ENCODE peak calls at places on chromosomes 5 and 9, in ten cellular contexts. One of them, this sample, is unnamed.

GRCh38 chr9:113772121-113772885 is 103.8 kb upstream of the ZNF618 start:
- DNase-seq in AG10803: peak
- DNase-seq in choroid plexus epithelial cell: peak
- DNase-seq in GM23338: no peak
- DNase-seq in A549: no peak
- DNase-seq in thyroid gland: no peak
- DNase-seq in kidney epithelial cell: no peak
- DNase-seq in suprapubic skin: no peak
- DNase-seq in hepatocyte: no peak
- DNase-seq in PC-9: no peak
- DNase-seq in this sample: peak

GRCh38 chr9:105281926-105282325 is 37.5 kb downstream of the SLC44A1 start:
- DNase-seq in AG10803: no peak
- DNase-seq in choroid plexus epithelial cell: no peak
- DNase-seq in GM23338: no peak
- DNase-seq in A549: no peak
- DNase-seq in thyroid gland: no peak
- DNase-seq in kidney epithelial cell: no peak
- DNase-seq in suprapubic skin: no peak
- DNase-seq in hepatocyte: no peak
- DNase-seq in PC-9: no peak
- DNase-seq in this sample: no peak

GRCh38 chr5:176189857-176190256 is 48.4 kb upstream of the SIMC1 start:
- DNase-seq in AG10803: no peak
- DNase-seq in choroid plexus epithelial cell: no peak
- DNase-seq in GM23338: no peak
- DNase-seq in A549: no peak
- DNase-seq in thyroid gland: no peak
- DNase-seq in kidney epithelial cell: no peak
- DNase-seq in suprapubic skin: no peak
- DNase-seq in hepatocyte: no peak
- DNase-seq in PC-9: no peak
- DNase-seq in this sample: no peak

GRCh38 chr5:176732736-176733585 is 77.4 kb upstream of the UNC5A start:
- DNase-seq in AG10803: no peak
- DNase-seq in choroid plexus epithelial cell: no peak
- DNase-seq in GM23338: no peak
- DNase-seq in A549: no peak
- DNase-seq in thyroid gland: no peak
- DNase-seq in kidney epithelial cell: no peak
- DNase-seq in suprapubic skin: peak
- DNase-seq in hepatocyte: no peak
- DNase-seq in PC-9: no peak
- DNase-seq in this sample: no peak

GRCh38 chr9:97531750-97532383 is 30.4 kb downstream of the TMOD1 start:
- DNase-seq in AG10803: no peak
- DNase-seq in choroid plexus epithelial cell: no peak
- DNase-seq in GM23338: no peak
- DNase-seq in A549: no peak
- DNase-seq in thyroid gland: no peak
- DNase-seq in kidney epithelial cell: no peak
- DNase-seq in suprapubic skin: no peak
- DNase-seq in hepatocyte: no peak
- DNase-seq in PC-9: no peak
- DNase-seq in this sample: no peak

GRCh38 chr5:177124486-177124991 is 9.0 kb upstream of the NSD1 start:
- DNase-seq in AG10803: no peak
- DNase-seq in choroid plexus epithelial cell: no peak
- DNase-seq in GM23338: peak
- DNase-seq in A549: no peak
- DNase-seq in thyroid gland: no peak
- DNase-seq in kidney epithelial cell: no peak
- DNase-seq in suprapubic skin: no peak
- DNase-seq in hepatocyte: no peak
- DNase-seq in PC-9: no peak
- DNase-seq in this sample: no peak

GRCh38 chr5:164934561-164934960 is 1429.1 kb downstream of the MAT2B start:
- DNase-seq in AG10803: no peak
- DNase-seq in choroid plexus epithelial cell: no peak
- DNase-seq in GM23338: peak
- DNase-seq in A549: no peak
- DNase-seq in thyroid gland: no peak
- DNase-seq in kidney epithelial cell: no peak
- DNase-seq in suprapubic skin: no peak
- DNase-seq in hepatocyte: no peak
- DNase-seq in PC-9: no peak
- DNase-seq in this sample: no peak

GRCh38 chr5:176427971-176428370 is 11.6 kb upstream of the CLTB start:
- DNase-seq in AG10803: no peak
- DNase-seq in choroid plexus epithelial cell: no peak
- DNase-seq in GM23338: no peak
- DNase-seq in A549: no peak
- DNase-seq in thyroid gland: no peak
- DNase-seq in kidney epithelial cell: no peak
- DNase-seq in suprapubic skin: no peak
- DNase-seq in hepatocyte: no peak
- DNase-seq in PC-9: no peak
- DNase-seq in this sample: no peak

GRCh38 chr5:128254789-128255188 is 171.2 kb downstream of the SLC12A2 start:
- DNase-seq in AG10803: no peak
- DNase-seq in choroid plexus epithelial cell: peak
- DNase-seq in GM23338: no peak
- DNase-seq in A549: no peak
- DNase-seq in thyroid gland: no peak
- DNase-seq in kidney epithelial cell: no peak
- DNase-seq in suprapubic skin: no peak
- DNase-seq in hepatocyte: peak
- DNase-seq in PC-9: no peak
- DNase-seq in this sample: no peak

GRCh38 chr5:87845734-87846133 is 422.9 kb downstream of the TMEM161B start:
- DNase-seq in AG10803: no peak
- DNase-seq in choroid plexus epithelial cell: peak
- DNase-seq in GM23338: no peak
- DNase-seq in A549: no peak
- DNase-seq in thyroid gland: no peak
- DNase-seq in kidney epithelial cell: no peak
- DNase-seq in suprapubic skin: no peak
- DNase-seq in hepatocyte: no peak
- DNase-seq in PC-9: no peak
- DNase-seq in this sample: no peak

GRCh38 chr9:4887556-4887955 is 94.8 kb downstream of the RCL1 start:
- DNase-seq in AG10803: peak
- DNase-seq in choroid plexus epithelial cell: no peak
- DNase-seq in GM23338: no peak
- DNase-seq in A549: no peak
- DNase-seq in thyroid gland: peak
- DNase-seq in kidney epithelial cell: no peak
- DNase-seq in suprapubic skin: peak
- DNase-seq in hepatocyte: no peak
- DNase-seq in PC-9: no peak
- DNase-seq in this sample: no peak

GRCh38 chr5:18270635-18271338 is 636.5 kb downstream of the TAF11L14 start:
- DNase-seq in AG10803: no peak
- DNase-seq in choroid plexus epithelial cell: peak
- DNase-seq in GM23338: no peak
- DNase-seq in A549: no peak
- DNase-seq in thyroid gland: no peak
- DNase-seq in kidney epithelial cell: no peak
- DNase-seq in suprapubic skin: no peak
- DNase-seq in hepatocyte: no peak
- DNase-seq in PC-9: no peak
- DNase-seq in this sample: no peak

GRCh38 chr9:119963798-119964372 is 594.6 kb upstream of the BRINP1 start:
- DNase-seq in AG10803: peak
- DNase-seq in choroid plexus epithelial cell: peak
- DNase-seq in GM23338: peak
- DNase-seq in A549: peak
- DNase-seq in thyroid gland: peak
- DNase-seq in kidney epithelial cell: peak
- DNase-seq in suprapubic skin: no peak
- DNase-seq in hepatocyte: peak
- DNase-seq in PC-9: peak
- DNase-seq in this sample: peak

GRCh38 chr9:14956162-14956561 is 45.9 kb upstream of the FREM1 start:
- DNase-seq in AG10803: no peak
- DNase-seq in choroid plexus epithelial cell: no peak
- DNase-seq in GM23338: no peak
- DNase-seq in A549: no peak
- DNase-seq in thyroid gland: no peak
- DNase-seq in kidney epithelial cell: no peak
- DNase-seq in suprapubic skin: no peak
- DNase-seq in hepatocyte: no peak
- DNase-seq in PC-9: no peak
- DNase-seq in this sample: no peak

GRCh38 chr5:159103086-159103485 is 3.4 kb upstream of the EBF1 start:
- DNase-seq in AG10803: no peak
- DNase-seq in choroid plexus epithelial cell: no peak
- DNase-seq in GM23338: no peak
- DNase-seq in A549: no peak
- DNase-seq in thyroid gland: no peak
- DNase-seq in kidney epithelial cell: no peak
- DNase-seq in suprapubic skin: no peak
- DNase-seq in hepatocyte: no peak
- DNase-seq in PC-9: no peak
- DNase-seq in this sample: no peak

GRCh38 chr5:159104759-159105317 is 5.1 kb upstream of the EBF1 start:
- DNase-seq in AG10803: no peak
- DNase-seq in choroid plexus epithelial cell: no peak
- DNase-seq in GM23338: peak
- DNase-seq in A549: no peak
- DNase-seq in thyroid gland: no peak
- DNase-seq in kidney epithelial cell: no peak
- DNase-seq in suprapubic skin: no peak
- DNase-seq in hepatocyte: no peak
- DNase-seq in PC-9: no peak
- DNase-seq in this sample: no peak

GRCh38 chr5:159102294-159102934 is 2.7 kb upstream of the EBF1 start:
- DNase-seq in AG10803: peak
- DNase-seq in choroid plexus epithelial cell: no peak
- DNase-seq in GM23338: no peak
- DNase-seq in A549: no peak
- DNase-seq in thyroid gland: no peak
- DNase-seq in kidney epithelial cell: no peak
- DNase-seq in suprapubic skin: no peak
- DNase-seq in hepatocyte: no peak
- DNase-seq in PC-9: no peak
- DNase-seq in this sample: no peak

GRCh38 chr5:159105318-159106053 is 5.8 kb upstream of the EBF1 start:
- DNase-seq in AG10803: no peak
- DNase-seq in choroid plexus epithelial cell: no peak
- DNase-seq in GM23338: peak
- DNase-seq in A549: no peak
- DNase-seq in thyroid gland: no peak
- DNase-seq in kidney epithelial cell: no peak
- DNase-seq in suprapubic skin: no peak
- DNase-seq in hepatocyte: no peak
- DNase-seq in PC-9: no peak
- DNase-seq in this sample: no peak

GRCh38 chr5:159104058-159104651 is 4.4 kb upstream of the EBF1 start:
- DNase-seq in AG10803: peak
- DNase-seq in choroid plexus epithelial cell: peak
- DNase-seq in GM23338: peak
- DNase-seq in A549: peak
- DNase-seq in thyroid gland: no peak
- DNase-seq in kidney epithelial cell: no peak
- DNase-seq in suprapubic skin: peak
- DNase-seq in hepatocyte: peak
- DNase-seq in PC-9: no peak
- DNase-seq in this sample: no peak
- TF ChIP-seq CTCF in AG10803: peak
- TF ChIP-seq CTCF in choroid plexus epithelial cell: peak
- TF ChIP-seq CTCF in GM23338: peak
- TF ChIP-seq CTCF in A549: peak
- TF ChIP-seq CTCF in thyroid gland: no peak
- TF ChIP-seq CTCF in kidney epithelial cell: peak
- TF ChIP-seq CTCF in suprapubic skin: no peak
- TF ChIP-seq CTCF in hepatocyte: peak
- TF ChIP-seq CTCF in PC-9: no peak
- TF ChIP-seq CTCF in this sample: no peak

GRCh38 chr9:22682536-22683392 is 236.1 kb downstream of the DMRTA1 start:
- DNase-seq in AG10803: peak
- DNase-seq in choroid plexus epithelial cell: peak
- DNase-seq in GM23338: no peak
- DNase-seq in A549: no peak
- DNase-seq in thyroid gland: no peak
- DNase-seq in kidney epithelial cell: peak
- DNase-seq in suprapubic skin: no peak
- DNase-seq in hepatocyte: no peak
- DNase-seq in PC-9: no peak
- DNase-seq in this sample: no peak
- H3K4me3 ChIP-seq in AG10803: no peak
- H3K4me3 ChIP-seq in choroid plexus epithelial cell: no peak
- H3K4me3 ChIP-seq in GM23338: no peak
- H3K4me3 ChIP-seq in A549: no peak
- H3K4me3 ChIP-seq in thyroid gland: no peak
- H3K4me3 ChIP-seq in kidney epithelial cell: no peak
- H3K4me3 ChIP-seq in suprapubic skin: no peak
- H3K4me3 ChIP-seq in hepatocyte: no peak
- H3K4me3 ChIP-seq in PC-9: no peak
- H3K4me3 ChIP-seq in this sample: no peak

DNA sequence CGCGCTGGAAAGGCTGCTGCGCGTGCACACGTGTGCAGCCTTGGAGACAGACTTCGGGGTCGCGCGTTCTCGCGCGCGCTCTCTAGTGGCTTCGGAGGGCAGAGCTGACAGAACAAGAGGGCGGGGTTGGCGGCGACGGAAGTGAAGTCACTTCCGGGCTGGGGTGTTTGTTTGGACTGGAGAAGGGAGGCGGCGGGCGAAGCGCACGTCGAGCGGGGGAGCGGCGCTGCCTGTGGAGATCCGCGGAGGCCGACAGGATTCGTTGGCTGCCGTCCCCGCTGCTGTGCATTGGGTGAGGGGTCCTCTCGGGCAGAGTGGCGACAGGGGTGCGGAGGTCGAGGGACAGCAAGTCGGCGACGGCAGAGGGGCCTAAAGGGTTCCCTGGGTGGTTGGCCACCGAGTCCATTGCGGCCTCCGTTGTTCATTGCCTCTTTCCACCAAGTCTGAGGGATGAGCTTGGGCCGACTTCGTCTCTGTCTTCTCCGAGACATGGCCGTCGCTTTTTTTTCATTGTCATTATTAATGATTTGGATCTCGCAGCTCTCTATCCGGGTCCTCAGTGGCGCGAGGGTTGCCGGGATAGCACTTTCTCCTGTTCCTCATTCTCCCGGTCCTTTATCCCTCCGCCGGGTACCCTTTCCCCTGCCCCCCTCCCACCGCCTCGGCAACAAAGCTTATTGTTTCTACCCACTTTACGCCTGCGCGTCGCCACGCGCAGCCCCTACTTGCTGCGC is at the start of gene PAIP2:
- DNase-seq in AG10803: peak
- DNase-seq in choroid plexus epithelial cell: peak
- DNase-seq in GM23338: peak
- DNase-seq in A549: peak
- DNase-seq in thyroid gland: peak
- DNase-seq in kidney epithelial cell: peak
- DNase-seq in suprapubic skin: peak
- DNase-seq in hepatocyte: peak
- DNase-seq in PC-9: peak
- DNase-seq in this sample: peak
- TF ChIP-seq CTCF in AG10803: peak
- TF ChIP-seq CTCF in choroid plexus epithelial cell: peak
- TF ChIP-seq CTCF in GM23338: peak
- TF ChIP-seq CTCF in A549: peak
- TF ChIP-seq CTCF in thyroid gland: peak
- TF ChIP-seq CTCF in kidney epithelial cell: peak
- TF ChIP-seq CTCF in suprapubic skin: peak
- TF ChIP-seq CTCF in hepatocyte: peak
- TF ChIP-seq CTCF in PC-9: peak
- TF ChIP-seq CTCF in this sample: peak

GRCh38 chr9:124334568-124335319 is 77.0 kb downstream of the NEK6 start:
- DNase-seq in AG10803: no peak
- DNase-seq in choroid plexus epithelial cell: no peak
- DNase-seq in GM23338: no peak
- DNase-seq in A549: no peak
- DNase-seq in thyroid gland: no peak
- DNase-seq in kidney epithelial cell: no peak
- DNase-seq in suprapubic skin: no peak
- DNase-seq in hepatocyte: no peak
- DNase-seq in PC-9: no peak
- DNase-seq in this sample: no peak
- H3K4me3 ChIP-seq in AG10803: no peak
- H3K4me3 ChIP-seq in choroid plexus epithelial cell: no peak
- H3K4me3 ChIP-seq in GM23338: no peak
- H3K4me3 ChIP-seq in A549: no peak
- H3K4me3 ChIP-seq in thyroid gland: no peak
- H3K4me3 ChIP-seq in kidney epithelial cell: no peak
- H3K4me3 ChIP-seq in suprapubic skin: no peak
- H3K4me3 ChIP-seq in hepatocyte: no peak
- H3K4me3 ChIP-seq in PC-9: no peak
- H3K4me3 ChIP-seq in this sample: no peak